ENCODE peak calls at places on chromosomes 11 and 22, in five cellular contexts. One of them, this sample, is unnamed.

GRCh38 chr22:19548964-19549363 is 24.8 kb upstream of the CLDN5 start:
- DNase-seq in prostate gland: no peak
- DNase-seq in lung: no peak
- DNase-seq in H9: no peak
- DNase-seq in neuronal stem cell: no peak
- DNase-seq in this sample: no peak

GRCh38 chr11:75184757-75185156 is 33.9 kb downstream of the SLCO2B1 start:
- DNase-seq in prostate gland: no peak
- DNase-seq in lung: no peak
- DNase-seq in H9: no peak
- DNase-seq in neuronal stem cell: no peak
- DNase-seq in this sample: no peak

GRCh38 chr11:70506986-70507385 is 108.7 kb downstream of the CTTN start:
- DNase-seq in prostate gland: no peak
- DNase-seq in lung: no peak
- DNase-seq in H9: no peak
- DNase-seq in neuronal stem cell: no peak
- DNase-seq in this sample: no peak

GRCh38 chr11:129951201-129951882 is 51.3 kb downstream of the PRDM10 start:
- DNase-seq in prostate gland: no peak
- DNase-seq in lung: no peak
- DNase-seq in H9: no peak
- DNase-seq in neuronal stem cell: no peak
- DNase-seq in this sample: peak; percentile 93

GRCh38 chr22:30429887-30430286 is 4.3 kb downstream of the MTFP1 start:
- DNase-seq in prostate gland: no peak
- DNase-seq in lung: no peak
- DNase-seq in H9: peak; percentile 43
- DNase-seq in neuronal stem cell: no peak
- DNase-seq in this sample: no peak

GRCh38 chr11:43071338-43071737 is 240.5 kb upstream of the API5 start:
- DNase-seq in prostate gland: no peak
- DNase-seq in lung: no peak
- DNase-seq in H9: no peak
- DNase-seq in neuronal stem cell: no peak
- DNase-seq in this sample: no peak

GRCh38 chr11:68036717-68037239 is 2.0 kb upstream of the TCIRG1 start:
- DNase-seq in prostate gland: no peak
- DNase-seq in lung: peak; percentile 76
- DNase-seq in H9: no peak
- DNase-seq in neuronal stem cell: no peak
- DNase-seq in this sample: no peak

GRCh38 chr11:23405350-23405937 is 545.2 kb upstream of the CCDC179 start:
- DNase-seq in prostate gland: no peak
- DNase-seq in lung: no peak
- DNase-seq in H9: no peak
- DNase-seq in neuronal stem cell: no peak
- DNase-seq in this sample: no peak

GRCh38 chr11:46445887-46446286 is 54.3 kb upstream of the CHRM4 start:
- DNase-seq in prostate gland: no peak
- DNase-seq in lung: no peak
- DNase-seq in H9: no peak
- DNase-seq in neuronal stem cell: no peak
- DNase-seq in this sample: no peak

GRCh38 chr11:130779943-130780342 is 136.3 kb downstream of the SNX19 start:
- DNase-seq in prostate gland: no peak
- DNase-seq in lung: no peak
- DNase-seq in H9: no peak
- DNase-seq in neuronal stem cell: no peak
- DNase-seq in this sample: no peak

GRCh38 chr11:128725630-128726461 is 32.0 kb downstream of the FLI1 start:
- DNase-seq in prostate gland: no peak
- DNase-seq in lung: no peak
- DNase-seq in H9: no peak
- DNase-seq in neuronal stem cell: no peak
- DNase-seq in this sample: no peak

GRCh38 chr22:39300198-39300830 is 19.1 kb downstream of the RPL3 start:
- DNase-seq in prostate gland: no peak
- DNase-seq in lung: no peak
- DNase-seq in H9: no peak
- DNase-seq in neuronal stem cell: no peak
- DNase-seq in this sample: no peak

GRCh38 chr22:39808087-39808486 is 85.5 kb downstream of the ENTHD1 start:
- DNase-seq in prostate gland: no peak
- DNase-seq in lung: no peak
- DNase-seq in H9: peak; percentile 64
- DNase-seq in neuronal stem cell: no peak
- DNase-seq in this sample: peak; percentile 47

GRCh38 chr11:93236741-93237675 is 39.2 kb upstream of the SLC36A4 start:
- DNase-seq in prostate gland: peak; percentile 54
- DNase-seq in lung: no peak
- DNase-seq in H9: peak; percentile 52
- DNase-seq in neuronal stem cell: peak; percentile 29
- DNase-seq in this sample: peak; percentile 24

GRCh38 chr22:17949926-17950473 is 74.4 kb downstream of the MICAL3 start:
- DNase-seq in prostate gland: no peak
- DNase-seq in lung: no peak
- DNase-seq in H9: no peak
- DNase-seq in neuronal stem cell: no peak
- DNase-seq in this sample: peak; percentile 50

GRCh38 chr11:99687320-99687719 is 666.6 kb downstream of the CNTN5 start:
- DNase-seq in prostate gland: no peak
- DNase-seq in lung: no peak
- DNase-seq in H9: no peak
- DNase-seq in neuronal stem cell: no peak
- DNase-seq in this sample: no peak

GRCh38 chr22:50298937-50299656 is 8.3 kb downstream of the PLXNB2 start:
- DNase-seq in prostate gland: no peak
- DNase-seq in lung: no peak
- DNase-seq in H9: no peak
- DNase-seq in neuronal stem cell: no peak
- DNase-seq in this sample: peak; percentile 37

GRCh38 chr11:31150841-31151240 is 218.7 kb downstream of the DCDC1 start:
- DNase-seq in prostate gland: no peak
- DNase-seq in lung: no peak
- DNase-seq in H9: no peak
- DNase-seq in neuronal stem cell: no peak
- DNase-seq in this sample: no peak

GRCh38 chr11:7014118-7014517 is 6.0 kb downstream of the ZNF214 start:
- DNase-seq in prostate gland: no peak
- DNase-seq in lung: no peak
- DNase-seq in H9: no peak
- DNase-seq in neuronal stem cell: no peak
- DNase-seq in this sample: no peak

GRCh38 chr11:28123151-28123571 is 15.0 kb downstream of the METTL15 start:
- DNase-seq in prostate gland: no peak
- DNase-seq in lung: no peak
- DNase-seq in H9: no peak
- DNase-seq in neuronal stem cell: no peak
- DNase-seq in this sample: no peak

GRCh38 chr22:43823353-43823908 is 11.3 kb upstream of the EFCAB6 start:
- DNase-seq in prostate gland: no peak
- DNase-seq in lung: peak; percentile 75
- DNase-seq in H9: peak; percentile 29
- DNase-seq in neuronal stem cell: no peak
- DNase-seq in this sample: no peak

GRCh38 chr11:134701564-134702165 is 289.6 kb upstream of the B3GAT1 start:
- DNase-seq in prostate gland: no peak
- DNase-seq in lung: no peak
- DNase-seq in H9: no peak
- DNase-seq in neuronal stem cell: no peak
- DNase-seq in this sample: no peak

GRCh38 chr22:28440517-28441366 is 238.9 kb downstream of the TTC28 start:
- DNase-seq in prostate gland: no peak
- DNase-seq in lung: no peak
- DNase-seq in H9: no peak
- DNase-seq in neuronal stem cell: no peak
- DNase-seq in this sample: no peak

GRCh38 chr11:62411524-62411923 is 7.3 kb upstream of the SCGB1A1 start:
- DNase-seq in prostate gland: no peak
- DNase-seq in lung: no peak
- DNase-seq in H9: no peak
- DNase-seq in neuronal stem cell: no peak
- DNase-seq in this sample: peak; percentile 60

GRCh38 chr22:22027955-22028354 is 45.4 kb upstream of the TOP3B start:
- DNase-seq in prostate gland: no peak
- DNase-seq in lung: no peak
- DNase-seq in H9: no peak
- DNase-seq in neuronal stem cell: no peak
- DNase-seq in this sample: no peak

GRCh38 chr11:44110231-44110679 is 14.8 kb downstream of the EXT2 start:
- DNase-seq in prostate gland: peak; percentile 30
- DNase-seq in lung: peak; percentile 43
- DNase-seq in H9: peak; percentile 50
- DNase-seq in neuronal stem cell: peak; percentile 40
- DNase-seq in this sample: peak; percentile 64

GRCh38 chr11:110479070-110479444 is 49.3 kb downstream of the FDX1 start:
- DNase-seq in prostate gland: no peak
- DNase-seq in lung: no peak
- DNase-seq in H9: no peak
- DNase-seq in neuronal stem cell: no peak
- DNase-seq in this sample: no peak

GRCh38 chr11:57348052-57348451 is 9.9 kb downstream of the P2RX3 start:
- DNase-seq in prostate gland: no peak
- DNase-seq in lung: no peak
- DNase-seq in H9: no peak
- DNase-seq in neuronal stem cell: no peak
- DNase-seq in this sample: no peak

GRCh38 chr22:34214372-34214771 is 294.1 kb upstream of the LARGE1 start:
- DNase-seq in prostate gland: no peak
- DNase-seq in lung: no peak
- DNase-seq in H9: no peak
- DNase-seq in neuronal stem cell: no peak
- DNase-seq in this sample: no peak

GRCh38 chr22:27801197-27801615 is 350 bp downstream of the MN1 start:
- DNase-seq in prostate gland: no peak
- DNase-seq in lung: no peak
- DNase-seq in H9: peak; percentile 61
- DNase-seq in neuronal stem cell: peak; percentile 57
- DNase-seq in this sample: no peak

GRCh38 chr11:65454311-65454695 is 31.7 kb downstream of the NEAT1 start:
- DNase-seq in prostate gland: no peak
- DNase-seq in lung: no peak
- DNase-seq in H9: no peak
- DNase-seq in neuronal stem cell: no peak
- DNase-seq in this sample: no peak

GRCh38 chr22:27317156-27317555 is 484.4 kb downstream of the MN1 start:
- DNase-seq in prostate gland: no peak
- DNase-seq in lung: no peak
- DNase-seq in H9: peak; percentile 50
- DNase-seq in neuronal stem cell: no peak
- DNase-seq in this sample: no peak

GRCh38 chr11:69925366-69926196 is 106.4 kb upstream of the FGF3 start:
- DNase-seq in prostate gland: no peak
- DNase-seq in lung: no peak
- DNase-seq in H9: no peak
- DNase-seq in neuronal stem cell: no peak
- DNase-seq in this sample: no peak

GRCh38 chr22:32142600-32142999 is 16.5 kb downstream of the C22orf42 start:
- DNase-seq in prostate gland: no peak
- DNase-seq in lung: no peak
- DNase-seq in H9: no peak
- DNase-seq in neuronal stem cell: no peak
- DNase-seq in this sample: no peak